ENCODE peak calls at places on chromosomes 5 and 9, in nine cellular contexts. One of them, this sample, is unnamed.

GRCh38 chr5:73497537-73498056 is 645 bp upstream of the BTF3 start:
- DNase-seq in IMR-90: no peak
- DNase-seq in transverse colon: no peak
- DNase-seq in heart left ventricle: no peak
- DNase-seq in uterus: no peak
- DNase-seq in spleen: no peak
- DNase-seq in HCT116: no peak
- DNase-seq in Peyer's patch: no peak
- DNase-seq in stomach: no peak
- DNase-seq in this sample: no peak

GRCh38 chr5:115532517-115532916 is 12.1 kb downstream of the FEM1C start:
- DNase-seq in IMR-90: peak; percentile 46
- DNase-seq in transverse colon: no peak
- DNase-seq in heart left ventricle: no peak
- DNase-seq in uterus: no peak
- DNase-seq in spleen: no peak
- DNase-seq in HCT116: no peak
- DNase-seq in Peyer's patch: no peak
- DNase-seq in stomach: no peak
- DNase-seq in this sample: no peak

GRCh38 chr5:83924171-83924570 is 203.5 kb upstream of the HAPLN1 start:
- DNase-seq in IMR-90: peak; percentile 59
- DNase-seq in transverse colon: no peak
- DNase-seq in heart left ventricle: no peak
- DNase-seq in uterus: no peak
- DNase-seq in spleen: no peak
- DNase-seq in HCT116: no peak
- DNase-seq in Peyer's patch: no peak
- DNase-seq in stomach: no peak
- DNase-seq in this sample: no peak

GRCh38 chr9:94085062-94085639 is 887 bp downstream of the PTPDC1 start:
- DNase-seq in IMR-90: peak; percentile 68
- DNase-seq in transverse colon: no peak
- DNase-seq in heart left ventricle: no peak
- DNase-seq in uterus: no peak
- DNase-seq in spleen: no peak
- DNase-seq in HCT116: peak; percentile 82
- DNase-seq in Peyer's patch: no peak
- DNase-seq in stomach: no peak
- DNase-seq in this sample: no peak

GRCh38 chr5:177389368-177390169 is 5.3 kb downstream of the SLC34A1 start:
- DNase-seq in IMR-90: peak; percentile 96
- DNase-seq in transverse colon: no peak
- DNase-seq in heart left ventricle: no peak
- DNase-seq in uterus: no peak
- DNase-seq in spleen: no peak
- DNase-seq in HCT116: peak; percentile 70
- DNase-seq in Peyer's patch: peak; percentile 57
- DNase-seq in stomach: no peak
- DNase-seq in this sample: no peak

GRCh38 chr9:2228132-2228531 is 213.0 kb downstream of the SMARCA2 start:
- DNase-seq in IMR-90: no peak
- DNase-seq in transverse colon: peak; percentile 25
- DNase-seq in heart left ventricle: no peak
- DNase-seq in uterus: no peak
- DNase-seq in spleen: no peak
- DNase-seq in HCT116: no peak
- DNase-seq in Peyer's patch: peak; percentile 44
- DNase-seq in stomach: no peak
- DNase-seq in this sample: peak; percentile 50

GRCh38 chr5:105172918-105173317 is 1610.3 kb upstream of the NUDT12 start:
- DNase-seq in IMR-90: no peak
- DNase-seq in transverse colon: no peak
- DNase-seq in heart left ventricle: no peak
- DNase-seq in uterus: no peak
- DNase-seq in spleen: no peak
- DNase-seq in HCT116: no peak
- DNase-seq in Peyer's patch: no peak
- DNase-seq in stomach: no peak
- DNase-seq in this sample: no peak

GRCh38 chr9:128626181-128626580 is 30.5 kb downstream of the DYNC2I2 start:
- DNase-seq in IMR-90: no peak
- DNase-seq in transverse colon: no peak
- DNase-seq in heart left ventricle: no peak
- DNase-seq in uterus: no peak
- DNase-seq in spleen: peak; percentile 47
- DNase-seq in HCT116: no peak
- DNase-seq in Peyer's patch: no peak
- DNase-seq in stomach: no peak
- DNase-seq in this sample: no peak

GRCh38 chr5:132211787-132212186 is 15.9 kb downstream of the P4HA2 start:
- DNase-seq in IMR-90: no peak
- DNase-seq in transverse colon: no peak
- DNase-seq in heart left ventricle: peak; percentile 57
- DNase-seq in uterus: no peak
- DNase-seq in spleen: no peak
- DNase-seq in HCT116: no peak
- DNase-seq in Peyer's patch: no peak
- DNase-seq in stomach: no peak
- DNase-seq in this sample: no peak

GRCh38 chr5:158882236-158882635 is 217.5 kb downstream of the EBF1 start:
- DNase-seq in IMR-90: no peak
- DNase-seq in transverse colon: no peak
- DNase-seq in heart left ventricle: no peak
- DNase-seq in uterus: no peak
- DNase-seq in spleen: no peak
- DNase-seq in HCT116: no peak
- DNase-seq in Peyer's patch: no peak
- DNase-seq in stomach: no peak
- DNase-seq in this sample: no peak

GRCh38 chr5:158879993-158880392 is 219.7 kb downstream of the EBF1 start:
- DNase-seq in IMR-90: no peak
- DNase-seq in transverse colon: no peak
- DNase-seq in heart left ventricle: no peak
- DNase-seq in uterus: no peak
- DNase-seq in spleen: no peak
- DNase-seq in HCT116: no peak
- DNase-seq in Peyer's patch: no peak
- DNase-seq in stomach: no peak
- DNase-seq in this sample: no peak

GRCh38 chr5:158881076-158881880 is 218.4 kb downstream of the EBF1 start:
- DNase-seq in IMR-90: no peak
- DNase-seq in transverse colon: no peak
- DNase-seq in heart left ventricle: no peak
- DNase-seq in uterus: no peak
- DNase-seq in spleen: no peak
- DNase-seq in HCT116: no peak
- DNase-seq in Peyer's patch: no peak
- DNase-seq in stomach: no peak
- DNase-seq in this sample: no peak

GRCh38 chr5:158882660-158883059 is 217.1 kb downstream of the EBF1 start:
- DNase-seq in IMR-90: no peak
- DNase-seq in transverse colon: no peak
- DNase-seq in heart left ventricle: no peak
- DNase-seq in uterus: no peak
- DNase-seq in spleen: no peak
- DNase-seq in HCT116: no peak
- DNase-seq in Peyer's patch: peak; percentile 54
- DNase-seq in stomach: no peak
- DNase-seq in this sample: no peak

GRCh38 chr5:158880514-158881001 is 219.2 kb downstream of the EBF1 start:
- DNase-seq in IMR-90: no peak
- DNase-seq in transverse colon: no peak
- DNase-seq in heart left ventricle: no peak
- DNase-seq in uterus: no peak
- DNase-seq in spleen: no peak
- DNase-seq in HCT116: no peak
- DNase-seq in Peyer's patch: no peak
- DNase-seq in stomach: no peak
- DNase-seq in this sample: no peak
- TF ChIP-seq POLR2A in IMR-90: no peak
- TF ChIP-seq POLR2A in transverse colon: no peak
- TF ChIP-seq POLR2A in heart left ventricle: no peak
- TF ChIP-seq POLR2A in uterus: no peak
- TF ChIP-seq POLR2A in spleen: no peak
- TF ChIP-seq POLR2A in HCT116: no peak
- TF ChIP-seq POLR2A in Peyer's patch: no peak
- TF ChIP-seq POLR2A in stomach: no peak
- TF ChIP-seq POLR2A in this sample: no peak

GRCh38 chr5:9892696-9893095 is 262.5 kb upstream of the TAS2R1 start:
- DNase-seq in IMR-90: no peak
- DNase-seq in transverse colon: no peak
- DNase-seq in heart left ventricle: no peak
- DNase-seq in uterus: no peak
- DNase-seq in spleen: no peak
- DNase-seq in HCT116: no peak
- DNase-seq in Peyer's patch: no peak
- DNase-seq in stomach: no peak
- DNase-seq in this sample: no peak

GRCh38 chr5:9885164-9885563 is 255.0 kb upstream of the TAS2R1 start:
- DNase-seq in IMR-90: no peak
- DNase-seq in transverse colon: no peak
- DNase-seq in heart left ventricle: no peak
- DNase-seq in uterus: no peak
- DNase-seq in spleen: no peak
- DNase-seq in HCT116: no peak
- DNase-seq in Peyer's patch: no peak
- DNase-seq in stomach: no peak
- DNase-seq in this sample: no peak

GRCh38 chr5:9889511-9889910 is 259.4 kb upstream of the TAS2R1 start:
- DNase-seq in IMR-90: no peak
- DNase-seq in transverse colon: no peak
- DNase-seq in heart left ventricle: no peak
- DNase-seq in uterus: no peak
- DNase-seq in spleen: no peak
- DNase-seq in HCT116: no peak
- DNase-seq in Peyer's patch: no peak
- DNase-seq in stomach: no peak
- DNase-seq in this sample: no peak

GRCh38 chr5:9888517-9888916 is 258.4 kb upstream of the TAS2R1 start:
- DNase-seq in IMR-90: peak; percentile 96
- DNase-seq in transverse colon: no peak
- DNase-seq in heart left ventricle: no peak
- DNase-seq in uterus: no peak
- DNase-seq in spleen: no peak
- DNase-seq in HCT116: no peak
- DNase-seq in Peyer's patch: no peak
- DNase-seq in stomach: no peak
- DNase-seq in this sample: no peak
- H3K27ac ChIP-seq in IMR-90: peak overlapping the region; percentile 44
- H3K27ac ChIP-seq in transverse colon: no peak overlapping the region
- H3K27ac ChIP-seq in heart left ventricle: no peak overlapping the region
- H3K27ac ChIP-seq in uterus: no peak overlapping the region
- H3K27ac ChIP-seq in spleen: no peak overlapping the region
- H3K27ac ChIP-seq in HCT116: no peak overlapping the region
- H3K27ac ChIP-seq in Peyer's patch: no peak overlapping the region
- H3K27ac ChIP-seq in stomach: no peak overlapping the region
- H3K27ac ChIP-seq in this sample: no peak overlapping the region

GRCh38 chr5:172873513-172873912 is 39.5 kb downstream of the ERGIC1 start:
- DNase-seq in IMR-90: no peak
- DNase-seq in transverse colon: no peak
- DNase-seq in heart left ventricle: no peak
- DNase-seq in uterus: peak; percentile 18
- DNase-seq in spleen: no peak
- DNase-seq in HCT116: no peak
- DNase-seq in Peyer's patch: no peak
- DNase-seq in stomach: no peak
- DNase-seq in this sample: no peak
- H3K4me1 ChIP-seq in IMR-90: peaks cover 48% of the 10 kb centered on the region
- H3K4me1 ChIP-seq in transverse colon: peaks cover 43% of the 10 kb centered on the region
- H3K4me1 ChIP-seq in heart left ventricle: peaks cover 87% of the 10 kb centered on the region
- H3K4me1 ChIP-seq in uterus: peaks cover 25% of the 10 kb centered on the region
- H3K4me1 ChIP-seq in spleen: peaks cover 68% of the 10 kb centered on the region
- H3K4me1 ChIP-seq in HCT116: peaks cover 20% of the 10 kb centered on the region
- H3K4me1 ChIP-seq in Peyer's patch: peaks cover 31% of the 10 kb centered on the region
- H3K4me1 ChIP-seq in stomach: peaks cover 62% of the 10 kb centered on the region
- H3K4me1 ChIP-seq in this sample: peaks cover 58% of the 10 kb centered on the region

GRCh38 chr5:14155730-14156129 is 12.6 kb downstream of the TRIO start:
- DNase-seq in IMR-90: no peak
- DNase-seq in transverse colon: no peak
- DNase-seq in heart left ventricle: no peak
- DNase-seq in uterus: no peak
- DNase-seq in spleen: no peak
- DNase-seq in HCT116: no peak
- DNase-seq in Peyer's patch: no peak
- DNase-seq in stomach: no peak
- DNase-seq in this sample: no peak

GRCh38 chr5:14155075-14155474 is 11.9 kb downstream of the TRIO start:
- DNase-seq in IMR-90: no peak
- DNase-seq in transverse colon: no peak
- DNase-seq in heart left ventricle: no peak
- DNase-seq in uterus: no peak
- DNase-seq in spleen: no peak
- DNase-seq in HCT116: no peak
- DNase-seq in Peyer's patch: no peak
- DNase-seq in stomach: no peak
- DNase-seq in this sample: no peak

GRCh38 chr5:14156611-14157493 is 13.7 kb downstream of the TRIO start:
- DNase-seq in IMR-90: peak; percentile 99
- DNase-seq in transverse colon: no peak
- DNase-seq in heart left ventricle: peak; percentile 56
- DNase-seq in uterus: peak; percentile 63
- DNase-seq in spleen: no peak
- DNase-seq in HCT116: peak; percentile 32
- DNase-seq in Peyer's patch: no peak
- DNase-seq in stomach: no peak
- DNase-seq in this sample: no peak

GRCh38 chr5:14153071-14153864 is 10.1 kb downstream of the TRIO start:
- DNase-seq in IMR-90: no peak
- DNase-seq in transverse colon: no peak
- DNase-seq in heart left ventricle: no peak
- DNase-seq in uterus: no peak
- DNase-seq in spleen: no peak
- DNase-seq in HCT116: no peak
- DNase-seq in Peyer's patch: no peak
- DNase-seq in stomach: no peak
- DNase-seq in this sample: no peak

DNA sequence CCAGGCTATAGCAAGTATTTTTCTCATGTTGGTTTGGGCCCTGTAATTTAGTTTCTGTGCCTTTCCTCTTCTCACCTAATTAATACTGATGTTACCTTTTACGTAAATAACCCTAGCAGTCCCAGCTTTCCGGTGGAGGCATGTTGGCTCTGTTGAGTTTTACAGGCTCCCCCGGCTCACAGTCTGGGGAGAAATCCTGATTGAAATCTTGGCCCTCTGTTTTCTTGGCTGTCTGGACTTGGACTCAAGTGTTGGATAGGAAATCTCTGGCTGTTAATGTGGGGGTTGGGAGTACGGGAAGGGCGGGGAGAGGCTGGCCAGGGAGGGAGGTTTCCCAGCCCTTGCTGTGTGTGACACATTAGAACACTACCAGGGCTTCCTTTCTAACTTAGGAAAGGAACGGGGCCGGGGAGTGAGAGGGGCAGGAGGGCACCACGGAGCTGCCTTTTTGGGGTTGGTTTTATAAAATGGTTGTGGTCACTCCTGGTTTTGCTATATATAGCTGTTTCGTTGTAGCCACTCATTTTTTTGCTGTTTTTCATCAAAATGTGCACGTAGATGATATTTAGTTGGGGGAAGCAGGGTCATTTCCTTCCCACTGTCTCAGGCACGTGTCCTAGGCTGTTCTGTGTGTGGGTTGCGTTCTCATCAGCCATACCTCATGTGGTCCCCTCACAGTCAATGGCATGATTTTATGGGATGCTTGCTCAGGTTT is 10.9 kb downstream of the TRIO start:
- DNase-seq in IMR-90: peak; percentile 83
- DNase-seq in transverse colon: peak; percentile 78
- DNase-seq in heart left ventricle: peak; percentile 81
- DNase-seq in uterus: peak; percentile 81
- DNase-seq in spleen: no peak
- DNase-seq in HCT116: no peak
- DNase-seq in Peyer's patch: peak; percentile 36
- DNase-seq in stomach: peak; percentile 58
- DNase-seq in this sample: peak; percentile 42
- TF ChIP-seq POLR2A in IMR-90: peak; percentile 61
- TF ChIP-seq POLR2A in transverse colon: no peak
- TF ChIP-seq POLR2A in heart left ventricle: no peak
- TF ChIP-seq POLR2A in uterus: peak; percentile 11
- TF ChIP-seq POLR2A in spleen: no peak
- TF ChIP-seq POLR2A in HCT116: no peak
- TF ChIP-seq POLR2A in Peyer's patch: no peak
- TF ChIP-seq POLR2A in stomach: no peak
- TF ChIP-seq POLR2A in this sample: no peak

This sample was measured in body of pancreas.